ENCODE peak calls at places on chromosome 1, in seven cellular contexts. Y, W, T, G, D, L and J are unnamed samples.

GRCh38 chr1:160330119-160330518 is 12.9 kb downstream of the COPA start:
- DNase-seq in Y (no peak), W (no peak), T (no peak), G (no peak), D (no peak), L (no peak), J (no peak)

GRCh38 chr1:27382950-27383627 is at the start of gene CD164L2:
- DNase-seq in Y (no peak), W (no peak), T (no peak), G (peak), D (peak), L (no peak), J (no peak)

GRCh38 chr1:204627436-204627835 is 58.1 kb downstream of the LRRN2 start:
- DNase-seq in Y (no peak), W (no peak), T (no peak), G (no peak), D (no peak), L (no peak), J (no peak)

GRCh38 chr1:222369991-222370910 is 177.7 kb downstream of the HHIPL2 start:
- DNase-seq in Y (peak), W (no peak), T (no peak), G (no peak), D (no peak), L (no peak), J (no peak)

GRCh38 chr1:56034847-56035483 is 544.4 kb downstream of the PLPP3 start:
- DNase-seq in Y (peak), W (no peak), T (no peak), G (no peak), D (no peak), L (no peak), J (no peak)

GRCh38 chr1:160163612-160164011 is 12.2 kb downstream of the ATP1A4 start:
- DNase-seq in Y (no peak), W (no peak), T (no peak), G (no peak), D (no peak), L (no peak), J (no peak)

GRCh38 chr1:33429846-33430750 is 797 bp downstream of the PHC2 start:
- DNase-seq in Y (peak), W (no peak), T (peak), G (peak), D (peak), L (peak), J (peak)

GRCh38 chr1:46488343-46489168 is 1.1 kb upstream of the DMBX1 start:
- DNase-seq in Y (no peak), W (no peak), T (no peak), G (no peak), D (no peak), L (no peak), J (no peak)

GRCh38 chr1:96418969-96419368 is 302.6 kb upstream of the PTBP2 start:
- DNase-seq in Y (no peak), W (no peak), T (no peak), G (no peak), D (no peak), L (no peak), J (no peak)

GRCh38 chr1:16318544-16318943 is 33.7 kb downstream of the FBXO42 start:
- DNase-seq in Y (peak), W (no peak), T (peak), G (no peak), D (no peak), L (no peak), J (no peak)

GRCh38 chr1:235781807-235782206 is 84.9 kb downstream of the LYST start:
- DNase-seq in Y (peak), W (no peak), T (no peak), G (no peak), D (no peak), L (no peak), J (no peak)

GRCh38 chr1:209717818-209718217 is 13.2 kb downstream of the HSD11B1 start:
- DNase-seq in Y (no peak), W (no peak), T (no peak), G (no peak), D (no peak), L (no peak), J (no peak)

GRCh38 chr1:229420765-229421164 is 13.1 kb downstream of the ACTA1 start:
- DNase-seq in Y (no peak), W (no peak), T (no peak), G (peak), D (no peak), L (no peak), J (no peak)

GRCh38 chr1:33036051-33036525 is 595 bp downstream of the AK2 start:
- DNase-seq in Y (no peak), W (no peak), T (no peak), G (peak), D (no peak), L (no peak), J (no peak)

GRCh38 chr1:203325004-203325417 is 19.7 kb downstream of the BTG2 start:
- DNase-seq in Y (no peak), W (peak), T (no peak), G (no peak), D (no peak), L (no peak), J (peak)

GRCh38 chr1:45864124-45864721 is 60.8 kb downstream of the MAST2 start:
- DNase-seq in Y (peak), W (no peak), T (no peak), G (no peak), D (no peak), L (no peak), J (no peak)

GRCh38 chr1:189021577-189021976 is 1456.1 kb downstream of the BRINP3 start:
- DNase-seq in Y (no peak), W (no peak), T (no peak), G (no peak), D (no peak), L (no peak), J (no peak)

GRCh38 chr1:240732390-240732789 is 120.4 kb upstream of the GREM2 start:
- DNase-seq in Y (peak), W (peak), T (no peak), G (peak), D (no peak), L (no peak), J (peak)

GRCh38 chr1:60906039-60906438 is 176.3 kb upstream of the NFIA start:
- DNase-seq in Y (no peak), W (no peak), T (no peak), G (no peak), D (no peak), L (no peak), J (no peak)

GRCh38 chr1:29586991-29587745 is 350.8 kb downstream of the PTPRU start:
- DNase-seq in Y (no peak), W (no peak), T (no peak), G (no peak), D (no peak), L (no peak), J (no peak)